ENCODE peak calls at places on chromosomes 2 and 18, in nine cellular contexts. K is cardiac fibroblast, U is fibroblast of pulmonary artery, N is HepG2, Q is fibroblast of mammary gland, C is H54, O is caudate nucleus, L is COR-L47, M is posterior cingulate gyrus. A is an unnamed sample.

GRCh38 chr18:74353169-74353775 is 37.6 kb downstream of the C18orf63 start:
- DNase-seq in L (peak; percentile 84), M (peak; percentile 74), N (peak; percentile 63), O (peak; percentile 61), C (no peak), U (peak; percentile 88), K (peak; percentile 86), Q (peak; percentile 81), A (peak; percentile 56)

GRCh38 chr2:136135924-136136906 is 18.3 kb upstream of the CXCR4 start:
- DNase-seq in L (peak; percentile 57), M (no peak), K (no peak), O (no peak), U (no peak), N (no peak), C (no peak), Q (no peak), A (no peak)

GRCh38 chr2:171342014-171342413 is 91.8 kb downstream of the METTL8 start:
- DNase-seq in O (no peak), Q (no peak), K (no peak), L (no peak), M (no peak), U (no peak), N (no peak), C (no peak), A (no peak)

GRCh38 chr2:14756981-14757657 is 124.6 kb downstream of the LRATD1 start:
- DNase-seq in U (peak; percentile 13), N (no peak), Q (peak; percentile 98), M (no peak), K (peak; percentile 84), C (peak; percentile 33), O (no peak), L (no peak), A (no peak)

GRCh38 chr2:210445116-210445707 is 31.3 kb downstream of the LANCL1 start:
- DNase-seq in U (peak; percentile 49), K (peak; percentile 44), C (no peak), L (peak; percentile 10), O (no peak), M (no peak), N (peak; percentile 18), Q (peak; percentile 34), A (peak; percentile 37)

GRCh38 chr2:27428213-27428977 is at the start of gene NRBP1:
- DNase-seq in U (peak; percentile 86), O (peak; percentile 88), C (peak; percentile 92), Q (peak; percentile 84), L (peak; percentile 90), N (peak; percentile 91), K (peak; percentile 90), M (peak; percentile 93), A (peak; percentile 84)

GRCh38 chr2:23597687-23598086 is 212.7 kb downstream of the KLHL29 start:
- DNase-seq in C (no peak), O (no peak), M (no peak), N (no peak), U (no peak), K (no peak), L (no peak), Q (no peak), A (no peak)

GRCh38 chr2:212408524-212408923 is 130.1 kb downstream of the ERBB4 start:
- DNase-seq in N (no peak), U (no peak), Q (peak; percentile 22), K (no peak), L (no peak), O (no peak), C (no peak), M (no peak), A (no peak)

GRCh38 chr2:156331572-156332451 is 709 bp downstream of the NR4A2 start:
- DNase-seq in Q (peak; percentile 82), C (peak; percentile 42), M (peak; percentile 37), K (peak; percentile 86), L (peak; percentile 32), N (no peak), U (peak; percentile 88), O (no peak), A (peak; percentile 35)

GRCh38 chr2:132438650-132439030 is 22.0 kb downstream of the GPR39 start:
- DNase-seq in N (no peak), U (peak; percentile 86), O (no peak), K (peak; percentile 98), Q (peak; percentile 93), M (no peak), C (peak; percentile 71), L (no peak), A (peak; percentile 77)

GRCh38 chr2:137888845-137889244 is 75.4 kb upstream of the HNMT start:
- DNase-seq in O (peak; percentile 4), Q (peak; percentile 10), L (peak; percentile 6), K (peak; percentile 49), C (no peak), U (peak; percentile 36), M (peak; percentile 62), N (peak; percentile 63), A (peak; percentile 24)

GRCh38 chr2:155599834-155600233 is 732.7 kb downstream of the NR4A2 start:
- DNase-seq in C (no peak), K (no peak), M (no peak), N (no peak), U (no peak), L (no peak), Q (no peak), O (no peak), A (no peak)

GRCh38 chr2:216214768-216215167 is 105.6 kb downstream of the XRCC5 start:
- DNase-seq in C (no peak), O (no peak), K (no peak), M (no peak), U (no peak), Q (no peak), N (no peak), L (no peak), A (no peak)

GRCh38 chr18:13455960-13456471 is 237.5 kb downstream of the LDLRAD4 start:
- DNase-seq in U (no peak), L (no peak), N (no peak), C (no peak), K (no peak), O (no peak), M (peak; percentile 51), Q (no peak), A (no peak)

GRCh38 chr2:223488814-223489213 is 113.3 kb downstream of the SCG2 start:
- DNase-seq in Q (peak; percentile 52), M (peak; percentile 23), L (no peak), K (peak; percentile 46), U (peak; percentile 44), C (no peak), O (peak; percentile 31), N (no peak), A (peak; percentile 14)

GRCh38 chr2:198660491-198660890 is 797.2 kb downstream of the SATB2 start:
- DNase-seq in M (no peak), N (no peak), O (no peak), K (no peak), Q (no peak), L (no peak), U (no peak), C (no peak), A (no peak)

GRCh38 chr2:47784349-47784851 is 1.5 kb downstream of the MSH6 start:
- DNase-seq in Q (peak; percentile 25), M (no peak), K (peak; percentile 40), L (no peak), N (no peak), U (peak; percentile 26), C (no peak), O (no peak), A (no peak)

GRCh38 chr18:64019922-64020756 is 50.3 kb downstream of the SERPINB8 start:
- DNase-seq in Q (no peak), L (no peak), K (no peak), M (no peak), U (no peak), C (no peak), N (no peak), O (no peak), A (peak; percentile 3)

GRCh38 chr2:159659474-159659873 is 43.1 kb upstream of the BAZ2B start:
- DNase-seq in L (no peak), M (no peak), U (no peak), Q (no peak), K (no peak), C (no peak), O (no peak), N (no peak), A (no peak)

GRCh38 chr18:54426085-54426665 is 68.5 kb downstream of the C18orf54 start:
- DNase-seq in M (no peak), L (no peak), C (no peak), Q (no peak), N (no peak), K (no peak), U (no peak), O (no peak), A (no peak)

GRCh38 chr2:120238728-120239487 is 13.7 kb upstream of the RALB start:
- DNase-seq in C (peak; percentile 90), M (no peak), N (peak; percentile 76), O (no peak), L (no peak), K (peak; percentile 86), U (peak; percentile 57), Q (peak; percentile 90), A (no peak)

GRCh38 chr2:194698012-194698411 is 959.0 kb upstream of the SLC39A10 start:
- DNase-seq in C (no peak), M (no peak), K (no peak), N (no peak), U (no peak), O (no peak), Q (no peak), L (no peak), A (no peak)

GRCh38 chr2:37907480-37908070 is 17.5 kb upstream of the RMDN2 start:
- DNase-seq in L (no peak), U (no peak), O (no peak), Q (no peak), K (no peak), M (no peak), N (no peak), C (no peak), A (no peak)

GRCh38 chr2:128626758-128627515 is 308.3 kb upstream of the HS6ST1 start:
- DNase-seq in C (no peak), N (no peak), O (no peak), U (no peak), M (no peak), Q (no peak), K (peak; percentile 6), L (no peak), A (no peak)

GRCh38 chr2:80022018-80022417 is 282.5 kb downstream of the LRRTM1 start:
- DNase-seq in Q (no peak), C (no peak), M (no peak), N (no peak), U (no peak), L (no peak), K (no peak), O (no peak), A (no peak)

GRCh38 chr2:38148501-38148900 is 72.5 kb upstream of the CYP1B1 start:
- DNase-seq in M (no peak), U (peak; percentile 91), N (peak; percentile 81), Q (peak; percentile 94), C (no peak), O (no peak), L (no peak), K (peak; percentile 98), A (no peak)

GRCh38 chr2:173049732-173050314 is 25.8 kb upstream of the MAP3K20 start:
- DNase-seq in C (no peak), M (no peak), N (no peak), U (no peak), Q (no peak), O (no peak), L (no peak), K (no peak), A (no peak)

GRCh38 chr18:35185771-35186170 is 55.1 kb upstream of the ZNF397 start:
- DNase-seq in M (no peak), Q (peak; percentile 16), L (no peak), O (no peak), K (no peak), U (peak; percentile 11), C (no peak), N (no peak), A (no peak)

GRCh38 chr2:194424683-194425209 is 1232.3 kb upstream of the SLC39A10 start:
- DNase-seq in N (no peak), L (no peak), K (no peak), C (no peak), Q (no peak), U (no peak), M (no peak), O (no peak), A (no peak)

GRCh38 chr2:217816396-217816869 is 186.4 kb downstream of the TNS1 start:
- DNase-seq in N (no peak), Q (peak; percentile 37), K (peak; percentile 20), U (peak; percentile 73), O (no peak), L (no peak), M (no peak), C (no peak), A (no peak)

GRCh38 chr2:66962625-66963207 is 434.4 kb upstream of the ETAA1 start:
- DNase-seq in K (no peak), Q (no peak), L (no peak), U (no peak), C (no peak), M (no peak), O (no peak), N (no peak), A (no peak)